ENCODE peak calls at places on chromosomes 5 and 9, in four cellular contexts. X, D, U and Q are unnamed samples.

GRCh38 chr9:6226696-6227095 is 11.1 kb downstream of the IL33 start:
- DNase-seq in D (peak; percentile 18), X (peak; percentile 27), U (no peak), Q (no peak)

GRCh38 chr5:118592678-118593328 is 395.5 kb downstream of the DTWD2 start:
- DNase-seq in X (no peak), U (no peak), D (no peak), Q (no peak)

GRCh38 chr5:13833440-13833839 is 111.0 kb downstream of the DNAH5 start:
- DNase-seq in X (no peak), U (no peak), D (no peak), Q (no peak)

GRCh38 chr5:53311661-53312060 is 168.8 kb upstream of the FST start:
- DNase-seq in U (no peak), X (no peak), D (no peak), Q (no peak)

GRCh38 chr9:109409998-109410397 is 88.1 kb downstream of the PTPN3 start:
- DNase-seq in U (peak; percentile 56), D (no peak), X (peak; percentile 92), Q (no peak)

GRCh38 chr5:140041492-140042421 is 1.3 kb downstream of the NRG2 start:
- DNase-seq in X (peak; percentile 55), U (no peak), D (peak; percentile 87), Q (peak; percentile 63)

GRCh38 chr9:21591221-21592062 is 109.3 kb upstream of the IFNE start:
- DNase-seq in U (peak; percentile 56), X (peak; percentile 72), D (peak; percentile 90), Q (peak; percentile 80)

GRCh38 chr5:170273968-170274710 is 23.4 kb downstream of the LCP2 start:
- DNase-seq in D (peak; percentile 25), U (peak; percentile 38), X (peak; percentile 75), Q (no peak)

GRCh38 chr5:170632266-170632984 is 128.6 kb downstream of the KCNIP1 start:
- DNase-seq in U (no peak), D (no peak), X (peak; percentile 82), Q (no peak)

GRCh38 chr9:841371-842209 is at the start of gene DMRT1:
- DNase-seq in X (peak; percentile 68), U (no peak), D (no peak), Q (no peak)

GRCh38 chr5:180199390-180199789 is 9.6 kb downstream of the RASGEF1C start:
- DNase-seq in U (no peak), X (no peak), D (no peak), Q (no peak)

GRCh38 chr5:171667341-171668096 is 118.1 kb upstream of the SMIM23 start:
- DNase-seq in U (peak; percentile 56), D (no peak), X (peak; percentile 84), Q (no peak)

GRCh38 chr5:179559280-179560252 is 9.2 kb downstream of the RUFY1 start:
- DNase-seq in X (peak; percentile 99), U (peak; percentile 95), D (peak; percentile 97), Q (peak; percentile 96)

DNA sequence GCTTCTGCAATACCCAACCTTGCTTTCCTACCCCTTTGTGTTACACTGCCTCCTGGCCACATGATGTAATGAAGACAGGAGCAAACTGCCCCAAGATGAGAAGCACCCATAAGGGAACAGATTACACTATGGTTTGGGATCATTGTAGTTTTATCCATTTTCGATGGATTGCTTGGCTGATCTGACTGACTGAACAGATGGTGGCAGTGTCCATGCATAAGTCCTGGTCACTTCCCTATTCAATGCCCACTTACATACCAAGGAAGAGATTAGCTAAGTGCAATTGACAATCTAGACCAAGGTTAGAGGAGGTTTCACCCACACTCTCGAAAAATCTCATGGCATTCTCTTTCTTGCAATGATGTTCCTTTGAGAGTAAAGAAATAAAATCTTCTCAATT is 319.9 kb downstream of the RAB3C start:
- DNase-seq in U (no peak), D (peak; percentile 2), X (no peak), Q (no peak)
- H3K79me2 ChIP-seq in U (no peaks in the 10 kb centered on the region), D (no peaks in the 10 kb centered on the region), X (no peaks in the 10 kb centered on the region), Q (no peaks in the 10 kb centered on the region)

GRCh38 chr5:16992444-16992843 is 56.4 kb upstream of the MYO10 start:
- DNase-seq in U (no peak), D (no peak), X (no peak), Q (peak; percentile 31)
- H2AFZ ChIP-seq in U (no peak overlapping the region), D (no peak overlapping the region), X (no peak overlapping the region), Q (no peak overlapping the region)

DNA sequence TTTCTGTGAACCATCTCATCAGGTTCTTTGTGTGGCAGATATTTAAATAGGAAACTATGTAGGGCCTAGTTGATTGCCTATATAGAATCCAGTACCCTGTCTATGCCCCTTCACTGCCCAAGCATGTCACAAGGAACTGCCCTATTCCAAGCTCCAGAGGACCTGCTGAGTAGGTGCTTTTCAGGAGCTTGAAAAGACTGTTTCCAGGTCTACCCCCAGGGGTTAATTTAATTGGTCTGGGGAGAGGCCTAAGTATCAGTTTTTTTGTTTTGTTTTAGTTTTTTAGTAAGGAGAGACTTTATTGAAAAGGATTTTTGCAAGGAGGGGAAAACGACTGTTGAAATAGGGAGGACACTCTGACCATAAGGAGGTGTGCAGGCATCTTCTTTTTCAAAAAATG is 43.3 kb downstream of the EXOSC2 start:
- DNase-seq in D (no peak), X (no peak), U (no peak), Q (no peak)
- H3K79me2 ChIP-seq in D (peaks cover 47% of the 10 kb centered on the region), X (peaks cover 3% of the 10 kb centered on the region), U (peaks cover 61% of the 10 kb centered on the region), Q (peaks cover 17% of the 10 kb centered on the region)

GRCh38 chr9:114989600-114990410 is 59.4 kb upstream of the TNFSF8 start:
- DNase-seq in U (no peak), D (no peak), X (no peak), Q (no peak)
- H2AFZ ChIP-seq in U (no peak overlapping the region), D (peak overlapping the region; percentile 11), X (no peak overlapping the region), Q (no peak overlapping the region)

DNA sequence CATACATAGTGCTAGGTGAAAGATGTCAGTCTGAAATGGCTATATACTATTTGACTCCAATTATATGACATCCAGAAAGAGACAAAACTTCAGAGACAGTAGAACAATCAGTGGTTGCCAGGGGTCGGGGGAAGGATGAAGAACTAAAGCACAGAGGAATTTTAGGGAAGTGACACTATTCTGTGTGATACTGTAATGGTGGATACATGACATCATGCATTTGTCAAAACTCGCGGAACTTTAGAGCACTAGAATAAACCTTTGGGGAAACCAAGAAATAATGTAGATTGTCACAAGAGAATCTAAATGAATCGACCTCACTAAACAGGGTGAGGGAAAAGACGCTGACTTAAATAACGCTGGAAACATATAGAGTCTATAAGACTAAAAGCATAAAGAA is 107.0 kb upstream of the RETREG1 start:
- DNase-seq in X (no peak), U (no peak), D (no peak), Q (no peak)
- H3K79me2 ChIP-seq in X (peaks cover 38% of the 10 kb centered on the region), U (peaks cover 97% of the 10 kb centered on the region), D (no peaks in the 10 kb centered on the region), Q (no peaks in the 10 kb centered on the region)

GRCh38 chr5:78701795-78702406 is 53.3 kb upstream of the LHFPL2 start:
- DNase-seq in U (no peak), X (no peak), D (no peak), Q (no peak)
- H2AFZ ChIP-seq in U (no peak overlapping the region), X (no peak overlapping the region), D (no peak overlapping the region), Q (no peak overlapping the region)

DNA sequence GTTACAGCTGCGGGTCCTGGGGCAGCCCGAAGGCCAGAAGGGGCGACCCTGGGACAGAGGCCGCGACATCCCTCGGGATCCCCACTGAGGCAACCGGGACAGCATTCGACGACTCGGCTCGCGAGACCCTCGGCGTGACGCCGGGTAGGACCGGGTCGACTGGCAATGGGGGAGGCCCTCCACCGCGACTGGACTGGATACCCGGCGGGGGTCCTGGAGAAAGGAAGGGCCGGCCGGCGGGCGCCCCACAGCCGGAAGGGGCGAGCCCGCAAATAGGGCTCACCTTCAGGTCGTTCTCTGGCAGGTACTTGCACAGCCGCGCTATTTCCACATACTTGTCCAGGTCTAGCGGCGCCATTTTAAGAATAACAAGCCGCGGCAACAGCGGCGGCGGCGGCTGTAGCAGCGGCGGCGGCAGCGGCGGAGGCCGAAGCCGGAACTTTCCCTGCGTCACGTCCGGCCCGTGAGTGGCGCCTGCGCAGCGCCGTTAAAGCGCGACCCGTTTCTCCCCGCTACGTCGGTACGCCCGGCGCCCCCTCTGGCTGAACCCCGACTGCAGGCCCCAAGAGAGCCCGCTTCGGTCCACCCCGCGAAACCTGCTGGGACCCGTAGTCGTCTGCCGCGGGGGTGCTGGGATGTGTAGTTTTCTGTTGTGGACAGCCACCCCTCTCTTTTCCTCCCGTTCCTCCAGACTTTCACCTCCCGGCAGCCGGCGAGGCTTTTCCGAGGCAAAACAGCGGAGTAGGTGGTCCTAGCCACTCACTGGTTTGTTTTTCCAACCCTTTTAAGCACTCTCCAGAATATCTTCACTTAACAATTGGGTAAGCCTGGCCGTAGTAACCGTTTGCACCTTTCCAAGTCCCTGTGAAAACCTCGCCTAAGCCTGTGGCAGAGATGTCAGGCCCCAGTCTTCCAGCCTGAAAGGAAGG is at the start of gene PPP6C:
- DNase-seq in U (peak; percentile 87), X (peak; percentile 96), D (peak; percentile 84), Q (peak; percentile 83)
- H3K79me2 ChIP-seq in U (peaks cover 48% of the 10 kb centered on the region), X (peaks cover 16% of the 10 kb centered on the region), D (peaks cover 57% of the 10 kb centered on the region), Q (peaks cover 58% of the 10 kb centered on the region)

GRCh38 chr9:86507119-86507731 is 153.0 kb upstream of the TUT7 start:
- DNase-seq in U (no peak), X (no peak), D (no peak), Q (no peak)
- H2AFZ ChIP-seq in U (no peak overlapping the region), X (no peak overlapping the region), D (no peak overlapping the region), Q (no peak overlapping the region)

GRCh38 chr9:114371343-114371985 is 16.3 kb downstream of the AKNA start:
- DNase-seq in D (no peak), X (no peak), U (no peak), Q (no peak)
- H3K79me2 ChIP-seq in D (no peaks in the 10 kb centered on the region), X (peaks cover 3% of the 10 kb centered on the region), U (no peaks in the 10 kb centered on the region), Q (no peaks in the 10 kb centered on the region)